ENCODE peak calls at places on chromosomes 16 and 17, in seven cellular contexts. S is CD8-positive, alpha-beta memory T cell; Z is A673; K is suprapubic skin; T is CD4-positive, CD25-positive, alpha-beta regulatory T cell; H is astrocyte; Y is psoas muscle. V is an unnamed sample. For H3K27me3, the result is how much of the 10 kb centered on the place peaks cover.

GRCh38 chr17:38454528-38454927 is 26.3 kb downstream of the ARHGAP23 start:
- DNase-seq in K (peak), T (no peak), Y (peak), S (no peak), Z (no peak), H (peak), V (no peak)

GRCh38 chr17:40086150-40087044 is 14.0 kb downstream of the NR1D1 start:
- DNase-seq in K (no peak), H (no peak), S (peak), Z (peak), Y (peak), T (peak), V (peak)

GRCh38 chr16:62041401-62041800 is 5.2 kb upstream of the CDH8 start:
- DNase-seq in S (no peak), H (peak), K (no peak), Y (no peak), T (no peak), Z (peak), V (no peak)

GRCh38 chr16:82701302-82702022 is 74.7 kb downstream of the CDH13 start:
- DNase-seq in T (no peak), Y (no peak), H (no peak), K (no peak), S (no peak), Z (peak), V (no peak)

GRCh38 chr16:4679854-4680636 is 13.3 kb upstream of the NUDT16L1 start:
- DNase-seq in Y (peak), S (no peak), Z (peak), K (peak), T (no peak), H (peak), V (no peak)

GRCh38 chr16:57147381-57148191 is 38.3 kb downstream of the PSME3IP1 start:
- DNase-seq in Y (peak), K (no peak), Z (peak), H (no peak), S (no peak), T (no peak), V (no peak)

GRCh38 chr17:65163990-65164495 is 26.9 kb downstream of the RGS9 start:
- DNase-seq in Z (no peak), H (peak), T (peak), K (no peak), S (peak), Y (no peak), V (peak)

GRCh38 chr17:37430051-37430591 is 23.4 kb downstream of the TADA2A start:
- DNase-seq in Z (no peak), H (peak), Y (no peak), S (no peak), K (no peak), T (no peak), V (no peak)

GRCh38 chr16:59154295-59154694 is 420.2 kb upstream of the GOT2 start:
- DNase-seq in H (no peak), K (no peak), S (no peak), Y (no peak), T (no peak), Z (no peak), V (no peak)

GRCh38 chr16:3998793-3999478 is 117.3 kb downstream of the ADCY9 start:
- DNase-seq in Y (peak), S (no peak), H (peak), Z (peak), T (no peak), K (no peak), V (no peak)

GRCh38 chr17:3543453-3543852 is 14.2 kb downstream of the TRPV3 start:
- DNase-seq in Y (no peak), T (no peak), Z (no peak), K (no peak), S (no peak), H (no peak), V (no peak)

GRCh38 chr17:17076066-17076465 is 33.8 kb downstream of the MPRIP start:
- DNase-seq in Z (no peak), S (no peak), K (no peak), Y (no peak), H (no peak), T (no peak), V (no peak)

GRCh38 chr17:82668631-82669099 is 20.4 kb upstream of the WDR45B start:
- DNase-seq in S (no peak), K (no peak), H (peak), T (peak), Z (peak), Y (peak), V (peak)

GRCh38 chr16:3259097-3259496 is 2.7 kb upstream of the MEFV start:
- DNase-seq in T (no peak), S (no peak), K (no peak), Z (no peak), H (no peak), Y (no peak), V (no peak)

GRCh38 chr16:57354311-57354710 is 4.3 kb upstream of the CCL22 start:
- DNase-seq in T (no peak), Y (no peak), K (no peak), S (no peak), H (no peak), Z (no peak), V (no peak)

GRCh38 chr17:35894206-35894605 is 14.0 kb upstream of the CCL5 start:
- DNase-seq in Z (no peak), H (no peak), S (no peak), Y (no peak), K (no peak), T (no peak), V (no peak)

GRCh38 chr17:39955726-39956225 is 7.0 kb upstream of the GSDMA start:
- DNase-seq in S (no peak), Z (no peak), Y (no peak), K (no peak), T (no peak), H (no peak), V (no peak)

GRCh38 chr16:82584553-82585152 is 42.1 kb upstream of the CDH13 start:
- DNase-seq in T (no peak), S (no peak), K (no peak), Z (no peak), H (peak), Y (no peak), V (no peak)

GRCh38 chr16:85327731-85328664 is 215.7 kb upstream of the CIBAR2 start:
- DNase-seq in T (no peak), Y (no peak), Z (peak), H (no peak), S (no peak), K (no peak), V (no peak)

GRCh38 chr17:3512512-3513171 is 36.8 kb downstream of the ASPA start:
- DNase-seq in Y (peak), K (peak), T (no peak), H (peak), Z (no peak), S (no peak), V (no peak)

DNA sequence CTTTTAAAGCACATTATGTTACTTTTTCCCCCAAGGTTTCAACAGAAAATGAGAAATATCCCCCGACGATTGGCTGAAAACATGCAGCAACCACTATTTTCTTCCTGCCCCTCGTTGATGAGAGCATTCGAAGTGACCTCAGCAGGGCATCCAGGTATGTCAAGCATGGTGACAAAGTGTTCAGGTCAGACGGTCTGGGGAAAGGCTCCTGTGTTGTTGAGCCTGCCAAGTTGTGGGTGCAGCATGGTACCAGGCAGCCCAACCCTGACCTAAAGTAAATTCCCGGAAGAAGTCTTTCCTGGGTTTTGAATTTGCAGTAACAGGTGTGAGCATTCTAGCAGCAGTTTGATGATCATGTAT is 51.7 kb upstream of the SEC14L1 start:
- DNase-seq in Z (no peak), T (no peak), S (no peak), H (no peak), Y (no peak), K (no peak), V (no peak)
- H3K27me3 ChIP-seq in Z (under half), T (under half), S (under half), H (under half), Y (under half), K (under half), V (under half)

DNA sequence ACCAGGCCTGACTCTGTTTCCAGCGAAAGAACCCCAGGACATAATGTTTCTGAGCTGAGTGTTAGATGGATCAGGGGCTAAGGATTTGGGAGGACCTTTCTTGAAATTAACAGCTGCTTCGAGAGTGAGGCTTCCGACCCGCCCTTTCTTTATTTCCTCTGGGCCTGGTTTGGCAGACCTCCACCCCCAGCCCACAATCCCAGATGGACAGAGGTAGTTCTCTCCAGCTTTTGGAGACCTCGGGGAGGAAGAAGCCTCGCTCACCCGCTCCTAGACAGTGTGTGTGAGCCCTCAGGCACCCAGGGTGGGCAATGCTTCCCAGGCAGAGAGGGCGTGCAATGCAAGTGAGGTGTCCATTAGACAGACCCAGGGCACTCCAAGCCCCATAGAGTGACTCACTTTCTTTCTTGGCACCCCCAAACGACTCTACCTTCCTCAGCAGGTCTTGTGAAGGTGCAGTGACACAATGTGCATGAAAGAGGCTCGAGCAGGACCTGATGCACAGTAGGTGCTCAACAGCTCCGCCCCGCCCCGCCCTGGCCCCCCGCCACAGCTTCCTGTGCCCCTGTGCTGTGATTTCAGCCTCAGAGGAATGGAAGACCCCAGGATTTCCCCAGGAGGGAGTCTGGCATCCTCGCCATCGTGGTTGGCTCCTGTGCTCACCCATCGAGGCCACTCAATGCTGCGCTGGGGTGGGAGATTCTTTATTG is 50.7 kb upstream of the TOB1 start:
- DNase-seq in Z (no peak), Y (no peak), S (no peak), T (no peak), H (no peak), K (no peak), V (no peak)
- H3K27ac ChIP-seq in Z (no peak), Y (peak), S (no peak), T (peak), H (no peak), K (peak), V (no peak)

DNA sequence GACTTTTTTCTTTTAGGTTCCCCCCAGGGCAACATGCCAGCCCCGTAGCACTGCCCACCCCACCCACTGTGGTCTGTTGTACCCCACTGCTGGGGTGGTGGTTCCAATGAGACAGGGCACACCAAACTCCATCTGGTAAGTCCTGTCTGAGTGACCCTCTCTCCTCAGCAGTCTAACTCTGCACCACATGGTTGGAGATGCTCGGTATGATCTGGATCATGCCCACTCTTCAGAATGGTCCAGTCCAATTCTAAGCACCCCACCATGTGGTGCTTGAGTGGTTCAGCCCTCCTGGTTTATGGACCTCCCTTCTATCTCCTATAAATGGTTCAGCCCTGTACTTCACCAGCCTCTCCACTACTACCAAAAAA is 5.9 kb downstream of the KDM6B start:
- DNase-seq in T (no peak), Y (no peak), K (no peak), Z (peak), H (peak), S (no peak), V (no peak)
- H3K27me3 ChIP-seq in T (under half), Y (under half), K (under half), Z (under half), H (under half), S (under half), V (under half)

DNA sequence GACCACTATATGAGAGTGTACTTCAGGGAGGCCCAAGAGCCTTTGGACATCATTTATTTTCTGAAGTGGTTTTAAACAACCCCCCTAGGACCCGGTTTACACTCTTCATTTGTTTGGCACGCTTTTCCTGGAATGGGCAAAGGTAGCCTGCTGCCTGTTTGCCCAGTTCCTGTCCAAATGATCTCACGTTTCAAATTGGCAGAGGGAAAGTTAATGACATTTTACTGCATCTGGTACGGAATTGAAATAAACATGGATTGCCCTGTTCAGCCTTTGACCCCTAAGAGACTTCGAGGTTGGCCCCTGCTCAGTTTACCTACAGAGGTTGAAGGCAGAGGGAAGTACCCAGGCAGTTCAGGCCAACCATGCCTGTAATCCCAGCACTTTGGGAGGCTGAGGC is 5.8 kb upstream of the RPRML start:
- DNase-seq in H (no peak), S (no peak), Y (no peak), Z (no peak), K (no peak), T (no peak), V (no peak)
- H3K27ac ChIP-seq in H (no peak), S (no peak), Y (peak), Z (no peak), K (no peak), T (no peak), V (no peak)

GRCh38 chr17:6938637-6939036 is 57.2 kb upstream of the ALOX12 start:
- DNase-seq in T (no peak), Z (no peak), K (no peak), Y (no peak), S (no peak), H (no peak), V (no peak)
- H3K27me3 ChIP-seq in T (under half), Z (under half), K (under half), Y (under half), S (under half), H (under half), V (under half)